ENCODE peak calls at places on chromosomes 2 and 18, in ten cellular contexts. C, Q, N, P, G, K, F, A, E and M are unnamed samples.

GRCh38 chr2:126796931-126797621 is 101.6 kb upstream of the TEX51 start:
- DNase-seq in C (no peak), Q (no peak), N (no peak), P (no peak), G (no peak), K (no peak), F (no peak), A (no peak), E (no peak), M (no peak)

GRCh38 chr2:168157926-168158325 is 89.5 kb downstream of the STK39 start:
- DNase-seq in C (no peak), Q (no peak), N (no peak), P (no peak), G (peak; percentile 53), K (no peak), F (no peak), A (no peak), E (no peak), M (no peak)

GRCh38 chr18:63783394-63783793 is 8.2 kb downstream of the SERPINB7 start:
- DNase-seq in C (no peak), Q (no peak), N (no peak), P (no peak), G (peak; percentile 55), K (no peak), F (no peak), A (no peak), E (no peak), M (no peak)

GRCh38 chr2:39059366-39059952 is 61.4 kb downstream of the SOS1 start:
- DNase-seq in C (peak; percentile 67), Q (no peak), N (no peak), P (no peak), G (peak; percentile 64), K (no peak), F (no peak), A (peak; percentile 62), E (no peak), M (no peak)

GRCh38 chr2:65256088-65256487 is 28.5 kb downstream of the ACTR2 start:
- DNase-seq in C (no peak), Q (no peak), N (no peak), P (no peak), G (no peak), K (no peak), F (no peak), A (no peak), E (no peak), M (no peak)

GRCh38 chr2:111239107-111239506 is 118.4 kb downstream of the BCL2L11 start:
- DNase-seq in C (no peak), Q (no peak), N (no peak), P (no peak), G (no peak), K (no peak), F (no peak), A (no peak), E (no peak), M (no peak)

GRCh38 chr2:122491011-122491410 is 735.6 kb downstream of the TSN start:
- DNase-seq in C (no peak), Q (no peak), N (no peak), P (no peak), G (peak; percentile 45), K (no peak), F (no peak), A (no peak), E (no peak), M (no peak)

GRCh38 chr2:31401580-31401979 is 13.0 kb downstream of the XDH start:
- DNase-seq in C (no peak), Q (no peak), N (no peak), P (no peak), G (peak; percentile 100), K (no peak), F (no peak), A (no peak), E (no peak), M (no peak)

DNA sequence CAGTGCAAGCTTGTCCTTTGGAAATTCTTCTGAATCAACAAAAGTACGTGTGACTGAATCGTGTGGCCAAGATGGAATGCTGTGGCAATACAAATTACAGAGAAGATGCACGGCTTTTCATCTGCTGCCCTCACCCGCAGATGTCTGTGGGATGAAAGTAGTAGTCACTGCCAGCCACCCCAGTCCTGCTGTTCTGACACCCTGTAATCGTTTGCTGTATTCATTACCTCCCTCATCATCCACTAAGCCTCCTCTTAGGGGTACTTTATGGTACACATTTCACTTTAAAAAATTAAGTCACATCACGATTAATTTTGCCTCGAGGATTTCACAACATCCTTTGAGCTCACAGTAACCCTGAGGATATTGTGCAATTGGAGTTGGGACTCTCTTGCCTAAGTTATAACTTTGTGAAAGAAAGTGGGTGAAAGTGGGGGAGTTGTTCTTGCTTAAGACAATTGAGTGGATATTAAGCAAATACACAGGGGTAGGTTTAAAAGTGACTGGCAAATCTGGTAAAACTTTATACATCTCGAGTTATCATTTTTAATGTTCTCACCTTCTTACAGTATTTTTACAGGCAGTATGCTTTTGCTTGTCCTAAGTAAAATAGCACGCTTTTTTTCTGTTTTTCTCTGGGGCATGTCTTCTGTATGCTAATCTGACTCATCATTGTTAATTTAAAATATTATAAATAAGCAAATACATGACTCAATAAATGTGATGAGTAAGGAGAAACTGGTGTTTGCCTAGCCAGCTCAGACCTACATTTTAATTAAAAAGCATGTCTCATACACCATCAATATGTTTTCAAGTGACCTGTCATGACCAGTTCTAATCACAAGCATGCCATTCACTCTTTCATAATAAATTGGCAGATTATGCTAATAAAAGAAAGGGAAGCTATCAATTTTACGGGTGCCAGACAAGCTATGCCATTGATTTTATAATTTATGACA is 680.9 kb downstream of the IRS1 start:
- DNase-seq in C (no peak), Q (no peak), N (no peak), P (no peak), G (peak; percentile 93), K (no peak), F (peak; percentile 19), A (peak; percentile 81), E (peak; percentile 49), M (no peak)
- H3K4me3 ChIP-seq in C (no peak overlapping the region), Q (no peak overlapping the region), N (no peak overlapping the region), P (peak overlapping the region; percentile 33), G (peak overlapping the region; percentile 26), K (no peak overlapping the region), F (peak overlapping the region; percentile 40), A (peak overlapping the region; percentile 42), E (no peak overlapping the region), M (peak overlapping the region; percentile 62)

GRCh38 chr18:28176674-28176932 is 327 bp downstream of the CDH2 start:
- DNase-seq in C (no peak), Q (no peak), N (no peak), P (no peak), G (peak; percentile 4), K (no peak), F (no peak), A (no peak), E (no peak), M (no peak)

GRCh38 chr18:28175930-28176673 is 828 bp downstream of the CDH2 start:
- DNase-seq in C (peak; percentile 61), Q (no peak), N (no peak), P (no peak), G (peak; percentile 30), K (no peak), F (no peak), A (no peak), E (no peak), M (no peak)

GRCh38 chr18:28178720-28179119 is 1.8 kb upstream of the CDH2 start:
- DNase-seq in C (no peak), Q (no peak), N (no peak), P (no peak), G (peak; percentile 6), K (no peak), F (no peak), A (no peak), E (no peak), M (no peak)

GRCh38 chr18:28176933-28177827 is at the start of gene CDH2:
- DNase-seq in C (peak; percentile 95), Q (no peak), N (no peak), P (peak; percentile 44), G (peak; percentile 55), K (peak; percentile 65), F (peak; percentile 37), A (peak; percentile 77), E (no peak), M (peak; percentile 82)

DNA sequence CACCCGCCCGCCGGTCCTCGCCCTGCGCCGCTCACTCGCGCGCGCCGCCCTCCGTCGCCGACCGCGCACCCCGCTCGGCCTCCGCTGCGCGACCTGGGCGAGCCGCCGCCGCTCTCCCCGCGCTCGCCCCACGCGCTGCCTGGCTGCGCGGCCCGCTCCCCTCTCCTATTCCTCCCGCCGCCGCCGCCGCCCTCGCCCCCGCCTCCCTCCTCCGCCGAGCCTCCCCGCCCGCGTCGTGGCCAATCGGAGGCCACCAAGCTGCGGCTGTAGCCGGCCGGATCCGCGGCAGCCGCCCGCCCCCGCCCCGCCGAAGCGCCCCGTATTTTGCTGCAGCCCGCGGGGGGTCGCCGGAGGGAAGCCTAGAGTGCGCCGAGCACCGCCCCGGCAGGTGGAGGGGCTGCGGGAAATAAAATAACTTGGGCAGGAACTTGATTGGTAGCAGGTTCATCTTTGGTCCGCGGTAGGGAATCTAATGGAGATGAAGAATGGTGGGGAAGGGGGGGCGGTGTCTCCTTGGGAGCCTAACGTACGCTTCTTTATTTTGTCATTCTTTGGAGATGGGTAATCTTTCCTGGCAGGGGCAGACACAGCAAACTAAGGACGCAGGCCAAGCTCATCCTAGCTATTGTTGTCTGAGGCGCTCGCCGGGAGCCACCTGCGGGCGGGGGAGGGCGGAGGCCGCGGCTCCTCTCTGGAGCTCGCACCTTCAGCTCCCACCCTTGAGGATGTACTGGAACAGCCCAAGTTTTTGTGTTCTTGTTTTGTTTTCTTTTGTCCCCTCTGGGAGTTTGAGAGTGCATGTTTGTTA is 1.1 kb upstream of the CDH2 start:
- DNase-seq in C (peak; percentile 93), Q (no peak), N (peak; percentile 31), P (no peak), G (peak; percentile 45), K (peak; percentile 69), F (peak; percentile 46), A (peak; percentile 18), E (no peak), M (peak; percentile 78)
- TF ChIP-seq CTCF in C (no peak), Q (no peak), N (no peak), P (no peak), G (no peak), K (peak; percentile 33), F (no peak), A (peak; percentile 66), E (no peak), M (no peak)

GRCh38 chr2:40487592-40487991 is 35.7 kb upstream of the SLC8A1 start:
- DNase-seq in C (no peak), Q (no peak), N (no peak), P (no peak), G (no peak), K (no peak), F (no peak), A (no peak), E (peak; percentile 36), M (no peak)

GRCh38 chr2:40489678-40489960 is 37.7 kb upstream of the SLC8A1 start:
- DNase-seq in C (no peak), Q (no peak), N (no peak), P (no peak), G (no peak), K (no peak), F (no peak), A (no peak), E (no peak), M (no peak)

GRCh38 chr2:40488101-40488598 is 36.3 kb upstream of the SLC8A1 start:
- DNase-seq in C (peak; percentile 58), Q (no peak), N (no peak), P (no peak), G (peak; percentile 36), K (no peak), F (no peak), A (peak; percentile 33), E (no peak), M (no peak)

GRCh38 chr2:40485319-40485718 is 33.4 kb upstream of the SLC8A1 start:
- DNase-seq in C (no peak), Q (no peak), N (no peak), P (no peak), G (no peak), K (no peak), F (no peak), A (no peak), E (no peak), M (no peak)

DNA sequence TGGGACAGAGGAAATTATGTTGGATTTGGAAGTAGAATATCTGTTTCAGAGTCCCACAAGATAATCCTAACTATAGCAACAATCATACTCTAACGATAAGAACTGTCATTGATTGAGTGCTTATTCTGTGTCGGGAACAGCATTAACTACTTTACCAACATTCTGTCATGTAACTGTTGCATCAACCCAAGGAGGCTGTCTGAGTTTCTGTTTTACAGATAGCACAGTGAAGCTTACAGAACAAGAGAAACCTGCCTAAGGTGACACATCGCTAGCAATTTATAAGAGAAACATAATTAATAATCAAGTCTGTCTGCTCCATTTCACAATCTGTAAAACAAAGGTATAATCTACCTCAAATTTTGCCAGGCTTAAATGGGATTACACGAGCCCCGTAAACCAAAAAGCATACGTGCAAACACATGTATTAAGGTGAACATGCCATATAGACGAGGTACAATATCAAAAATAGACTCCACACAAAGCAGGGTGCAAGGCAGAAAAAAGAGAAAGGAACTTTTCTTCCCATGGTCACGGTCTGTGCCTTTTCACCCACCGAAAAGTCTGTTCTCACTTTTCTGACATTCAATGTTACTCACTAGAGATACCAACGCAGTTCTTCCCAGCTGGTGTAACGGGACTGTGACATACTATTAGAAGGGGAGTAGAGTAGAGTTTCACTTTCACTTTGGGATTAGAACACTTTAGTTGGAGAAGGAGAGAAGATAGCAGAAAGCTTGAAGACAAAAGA is 37.2 kb upstream of the SLC8A1 start:
- DNase-seq in C (no peak), Q (no peak), N (no peak), P (no peak), G (peak; percentile 46), K (no peak), F (no peak), A (no peak), E (no peak), M (no peak)
- H3K4me3 ChIP-seq in C (no peak overlapping the region), Q (no peak overlapping the region), N (no peak overlapping the region), P (peak overlapping the region; percentile 50), G (no peak overlapping the region), K (peak overlapping the region; percentile 8), F (peak overlapping the region; percentile 58), A (peak overlapping the region; percentile 53), E (peak overlapping the region; percentile 57), M (peak overlapping the region; percentile 69)

DNA sequence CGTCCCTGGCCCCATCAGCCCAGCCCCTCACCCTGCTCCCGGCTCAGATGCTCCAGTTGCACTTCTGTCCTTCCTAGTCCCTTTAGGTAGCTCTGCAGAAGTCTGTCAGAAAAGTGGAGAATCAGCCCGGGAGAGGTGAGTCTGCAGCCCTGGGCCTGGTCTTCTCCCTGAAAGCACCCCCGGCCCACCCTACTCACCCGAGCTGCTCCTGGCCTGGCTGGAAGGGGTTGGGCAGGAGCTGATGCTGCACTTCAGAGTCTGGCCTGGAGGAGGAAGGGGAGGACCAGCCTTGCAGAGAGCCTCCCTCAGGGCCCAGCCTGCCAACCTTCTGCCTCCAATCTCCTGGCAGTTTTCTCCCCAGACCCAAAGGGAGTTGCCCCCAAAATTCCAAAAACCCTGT is 15.8 kb downstream of the KHK start:
- DNase-seq in C (no peak), Q (no peak), N (no peak), P (no peak), G (no peak), K (no peak), F (no peak), A (no peak), E (no peak), M (no peak)
- TF ChIP-seq CTCF in C (no peak), Q (no peak), N (no peak), P (no peak), G (no peak), K (no peak), F (no peak), A (no peak), E (no peak), M (no peak)